ENCODE peak calls at places on chromosomes 7 and 10, in seven cellular contexts. Q is endothelial cell of umbilical vein, M is DND-41, W is IMR-90, J is fibroblast of lung, X is GM23248, T is OCI-LY7. S is an unnamed sample.

GRCh38 chr10:112525215-112525614 is 78.2 kb downstream of the VTI1A start:
- DNase-seq in T (no peak), J (no peak), M (no peak), W (no peak), X (peak; percentile 44), Q (no peak), S (no peak)

GRCh38 chr10:132489704-132490534 is 47.7 kb upstream of the INPP5A start:
- DNase-seq in T (no peak), W (no peak), M (no peak), Q (no peak), X (no peak), J (no peak), S (no peak)

GRCh38 chr10:69505636-69506318 is 54.5 kb downstream of the TSPAN15 start:
- DNase-seq in W (no peak), J (no peak), M (no peak), X (no peak), Q (no peak), T (no peak), S (no peak)

GRCh38 chr7:50342616-50343114 is 38.1 kb downstream of the IKZF1 start:
- DNase-seq in X (peak; percentile 6), J (no peak), T (no peak), Q (no peak), W (no peak), M (peak; percentile 88), S (no peak)

GRCh38 chr7:107691713-107692112 is 31.1 kb downstream of the SLC26A4 start:
- DNase-seq in M (no peak), T (no peak), X (peak; percentile 7), Q (peak; percentile 73), J (peak; percentile 48), W (peak; percentile 34), S (no peak)

GRCh38 chr10:50392426-50392825 is 141.1 kb upstream of the ASAH2 start:
- DNase-seq in X (no peak), Q (no peak), W (no peak), M (no peak), J (no peak), T (no peak), S (no peak)

GRCh38 chr10:106652279-106652678 is 512.2 kb downstream of the SORCS1 start:
- DNase-seq in J (no peak), Q (no peak), T (no peak), M (no peak), X (no peak), W (no peak), S (no peak)

GRCh38 chr7:143980746-143981510 is 19.2 kb upstream of the OR6B1 start:
- DNase-seq in X (peak; percentile 30), T (no peak), M (no peak), Q (no peak), J (no peak), W (no peak), S (no peak)

GRCh38 chr10:130935051-130935450 is 376.5 kb downstream of the TCERG1L start:
- DNase-seq in J (no peak), W (no peak), T (no peak), M (no peak), Q (no peak), X (no peak), S (no peak)

GRCh38 chr10:43689618-43689954 is 40.9 kb upstream of the ZNF32 start:
- DNase-seq in W (no peak), Q (no peak), T (no peak), J (peak; percentile 49), M (no peak), X (peak; percentile 58), S (no peak)

GRCh38 chr10:34102917-34103506 is 712.1 kb downstream of the PARD3 start:
- DNase-seq in M (no peak), J (peak; percentile 95), X (peak; percentile 90), Q (no peak), W (peak; percentile 87), T (no peak), S (no peak)

GRCh38 chr10:80070068-80070467 is 8.4 kb upstream of the TMEM254 start:
- DNase-seq in Q (no peak), J (no peak), T (no peak), W (no peak), X (no peak), M (no peak), S (no peak)

GRCh38 chr10:62815373-62816111 is 624 bp downstream of the EGR2 start:
- DNase-seq in T (no peak), X (peak; percentile 35), M (no peak), J (no peak), Q (peak; percentile 15), W (no peak), S (no peak)

GRCh38 chr10:102714621-102715455 is at the start of gene SFXN2:
- DNase-seq in T (peak; percentile 79), M (peak; percentile 56), W (no peak), X (peak; percentile 46), Q (no peak), J (no peak), S (peak; percentile 83)

GRCh38 chr10:51503378-51503777 is 196.0 kb downstream of the CSTF2T start:
- DNase-seq in X (no peak), J (no peak), T (no peak), Q (no peak), M (no peak), W (no peak), S (no peak)

GRCh38 chr7:121081327-121081936 is 92.9 kb downstream of the CPED1 start:
- DNase-seq in M (no peak), J (peak; percentile 93), X (peak; percentile 83), Q (peak; percentile 77), W (peak; percentile 85), T (peak; percentile 51), S (peak; percentile 83)

GRCh38 chr10:88804083-88804812 is 1.7 kb downstream of the LIPM start:
- DNase-seq in T (no peak), X (no peak), M (no peak), W (no peak), Q (no peak), J (no peak), S (no peak)

GRCh38 chr10:37240223-37240622 is 114.8 kb downstream of the ANKRD30A start:
- DNase-seq in W (no peak), X (no peak), Q (no peak), J (no peak), M (no peak), T (no peak), S (no peak)

GRCh38 chr10:37234692-37235091 is 109.3 kb downstream of the ANKRD30A start:
- DNase-seq in X (no peak), Q (no peak), M (no peak), W (no peak), T (no peak), J (no peak), S (no peak)

GRCh38 chr10:37236093-37236492 is 110.7 kb downstream of the ANKRD30A start:
- DNase-seq in X (no peak), Q (no peak), T (no peak), M (no peak), J (no peak), W (no peak), S (no peak)
- H3K9me3 ChIP-seq in X (no peaks in the 10 kb centered on the region), Q (peaks cover 4% of the 10 kb centered on the region), T (no peaks in the 10 kb centered on the region), M (no peaks in the 10 kb centered on the region), J (no peaks in the 10 kb centered on the region), W (peaks cover 3% of the 10 kb centered on the region), S (peaks cover 3% of the 10 kb centered on the region)

DNA sequence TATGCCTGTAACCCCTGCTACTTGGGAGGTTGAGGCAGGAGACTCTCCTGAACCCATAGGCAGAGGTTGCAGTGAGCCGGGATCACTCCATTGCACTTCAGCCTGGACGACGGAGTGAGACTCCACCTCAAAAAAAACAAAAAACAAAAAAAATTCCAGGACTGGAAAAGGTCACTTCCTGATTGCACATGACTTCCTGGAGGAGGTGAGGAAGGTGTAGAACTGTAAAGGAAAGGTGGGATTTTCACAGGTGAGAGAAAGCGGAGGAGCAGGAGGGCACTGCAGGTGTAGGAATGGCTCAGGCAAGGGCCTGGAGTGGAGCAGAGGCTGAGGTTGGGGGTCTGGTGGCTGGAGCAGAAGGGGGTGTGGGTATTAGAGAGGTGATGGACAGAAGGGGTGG is 3.2 kb upstream of the MUC3A start:
- DNase-seq in M (no peak), T (no peak), W (no peak), Q (no peak), J (no peak), X (no peak), S (no peak)
- H2AFZ ChIP-seq in M (no peak overlapping the region), T (no peak overlapping the region), W (no peak overlapping the region), Q (no peak overlapping the region), J (no peak overlapping the region), X (no peak overlapping the region), S (no peak overlapping the region)

GRCh38 chr7:47483604-47484273 is 98.2 kb downstream of the TNS3 start:
- DNase-seq in W (peak; percentile 38), T (peak; percentile 52), X (peak; percentile 38), Q (no peak), J (peak; percentile 74), M (no peak), S (peak; percentile 58)

GRCh38 chr7:47481656-47482012 is 100.3 kb downstream of the TNS3 start:
- DNase-seq in M (no peak), X (no peak), Q (no peak), W (no peak), J (no peak), T (no peak), S (no peak)

GRCh38 chr7:47479821-47480575 is 101.9 kb downstream of the TNS3 start:
- DNase-seq in J (no peak), X (no peak), T (peak; percentile 57), Q (no peak), M (no peak), W (no peak), S (no peak)

GRCh38 chr7:47480576-47481538 is 101.1 kb downstream of the TNS3 start:
- DNase-seq in J (no peak), X (no peak), W (no peak), M (no peak), Q (no peak), T (no peak), S (no peak)

DNA sequence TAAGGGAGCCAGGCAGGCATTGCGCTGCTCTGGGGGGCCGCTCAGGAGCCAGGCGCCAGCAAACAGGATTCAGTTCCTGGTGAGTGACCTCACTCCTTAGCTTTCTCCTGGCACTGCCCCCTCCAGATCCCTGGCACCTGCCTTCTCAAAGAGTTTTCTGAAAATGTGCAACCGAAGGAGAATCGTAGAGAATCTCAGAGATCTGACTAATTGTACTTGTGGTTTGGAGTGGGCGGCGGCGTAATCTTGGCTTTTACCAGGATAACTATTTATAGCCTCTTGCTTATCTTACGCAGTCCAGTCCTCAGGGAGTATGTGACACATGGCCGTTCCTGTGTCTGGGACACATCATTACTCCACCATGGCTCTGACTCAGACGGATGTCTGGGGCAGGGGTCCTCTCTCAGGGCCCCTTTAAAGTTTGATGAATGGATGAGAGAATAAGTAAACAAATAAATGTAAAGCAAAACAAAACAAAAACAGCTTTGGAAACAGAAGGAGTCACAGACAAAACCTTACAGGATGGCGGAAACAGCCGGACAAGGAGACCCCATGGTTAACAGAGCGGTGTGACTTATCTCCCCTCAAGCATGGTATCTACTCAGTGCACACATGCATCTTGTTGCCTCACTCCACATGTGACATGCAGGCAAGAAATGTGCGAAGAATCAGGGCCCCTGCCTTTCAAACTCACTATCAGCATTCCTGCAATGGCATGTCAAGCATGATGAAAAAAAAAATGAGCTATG is 99.7 kb downstream of the TNS3 start:
- DNase-seq in T (no peak), M (no peak), W (peak; percentile 98), Q (peak; percentile 83), J (peak; percentile 94), X (peak; percentile 95), S (no peak)
- H3K4me2 ChIP-seq in T (no peak overlapping the region), M (no peak overlapping the region), W (peak overlapping the region; percentile 68), Q (peak overlapping the region; percentile 1), J (peak overlapping the region; percentile 42), X (peak overlapping the region; percentile 21), S (no peak overlapping the region)

DNA sequence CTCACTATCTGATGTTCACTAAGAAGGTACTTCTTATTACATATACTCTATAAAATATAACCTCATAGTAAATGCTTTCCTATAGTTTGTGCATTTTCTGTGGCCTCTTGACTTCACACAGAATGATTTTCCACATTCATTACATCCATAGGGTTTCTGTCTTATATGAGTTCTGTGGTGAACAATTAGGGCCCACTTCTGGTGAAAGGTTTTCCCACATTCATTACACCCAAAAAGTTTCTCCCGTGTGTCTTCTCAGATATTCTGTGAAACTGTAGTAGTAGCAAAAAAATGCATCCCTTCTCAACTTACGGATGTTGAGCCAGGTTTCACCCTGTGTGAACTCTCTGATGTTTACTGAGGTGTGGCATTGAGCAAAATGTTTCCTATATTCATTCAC is 119.3 kb downstream of the ZNF33B start:
- DNase-seq in T (no peak), Q (no peak), J (no peak), M (no peak), X (no peak), W (no peak), S (no peak)
- H3K9me3 ChIP-seq in T (peaks cover 24% of the 10 kb centered on the region), Q (peaks cover 22% of the 10 kb centered on the region), J (no peaks in the 10 kb centered on the region), M (peaks cover 87% of the 10 kb centered on the region), X (peaks cover 15% of the 10 kb centered on the region), W (peaks cover 48% of the 10 kb centered on the region), S (peaks cover 78% of the 10 kb centered on the region)